ENCODE peak calls at places on chromosomes 13 and 19, in eight cellular contexts. T, M, G, Y, Z, D, X and F are unnamed samples.

GRCh38 chr19:6064016-6064702 is 46.1 kb downstream of the RFX2 start:
- DNase-seq in M (no peak), D (no peak), G (no peak), Z (no peak), T (peak; percentile 44), X (no peak), Y (no peak), F (no peak)

GRCh38 chr19:33296473-33297060 is 5.8 kb downstream of the CEBPA start:
- DNase-seq in Y (no peak), D (no peak), T (peak; percentile 11), Z (no peak), X (no peak), G (no peak), M (no peak), F (no peak)

GRCh38 chr19:49833594-49833993 is 15.5 kb downstream of the MED25 start:
- DNase-seq in Z (no peak), T (no peak), Y (no peak), M (no peak), X (no peak), G (no peak), D (no peak), F (no peak)

GRCh38 chr13:30618186-30618937 is 642 bp downstream of the USPL1 start:
- DNase-seq in X (no peak), M (no peak), D (peak; percentile 45), T (no peak), G (no peak), Z (peak; percentile 17), Y (no peak), F (peak; percentile 52)

GRCh38 chr13:47330031-47330430 is 433.2 kb upstream of the HTR2A start:
- DNase-seq in T (no peak), X (no peak), M (no peak), Y (no peak), Z (no peak), D (no peak), G (no peak), F (no peak)

GRCh38 chr13:106490887-106491321 is 44.6 kb downstream of the EFNB2 start:
- DNase-seq in G (no peak), Y (no peak), M (no peak), Z (no peak), D (no peak), X (no peak), T (no peak), F (peak; percentile 22)

GRCh38 chr13:65914707-65915106 is 1315.4 kb downstream of the PCDH9 start:
- DNase-seq in Z (no peak), Y (no peak), G (no peak), T (peak; percentile 53), M (no peak), X (no peak), D (no peak), F (no peak)

GRCh38 chr13:44331446-44331845 is 42.2 kb upstream of the SERP2 start:
- DNase-seq in G (no peak), T (no peak), X (no peak), Z (no peak), Y (no peak), M (no peak), D (peak; percentile 14), F (no peak)

GRCh38 chr13:28267495-28267894 is 129.2 kb downstream of the PAN3 start:
- DNase-seq in Y (no peak), D (no peak), T (no peak), M (no peak), Z (no peak), G (no peak), X (no peak), F (no peak)